ENCODE peak calls at places on chromosome 17, in four cellular contexts. W is RPMI7951, M is islet precursor cell, N is bronchial epithelial cell. Q is an unnamed sample.

GRCh38 chr17:21161498-21162393 is 35.0 kb downstream of the DHRS7B start:
- DNase-seq in W (no peak), M (no peak), N (no peak), Q (no peak)

GRCh38 chr17:36597866-36598777 is 3.3 kb upstream of the MRM1 start:
- DNase-seq in W (no peak), M (no peak), N (no peak), Q (no peak)

GRCh38 chr17:38685485-38685884 is 10.7 kb upstream of the EPOP start:
- DNase-seq in W (no peak), M (no peak), N (no peak), Q (no peak)

GRCh38 chr17:47720754-47721533 is 12.1 kb upstream of the TBX21 start:
- DNase-seq in W (peak), M (peak), N (peak), Q (no peak)

GRCh38 chr17:37299257-37299985 is 76.4 kb upstream of the C17orf78 start:
- DNase-seq in W (no peak), M (peak), N (peak), Q (no peak)

GRCh38 chr17:75242461-75243042 is 18.9 kb downstream of the GGA3 start:
- DNase-seq in W (no peak), M (peak), N (no peak), Q (no peak)

GRCh38 chr17:14396542-14396941 is 95.7 kb downstream of the HS3ST3B1 start:
- DNase-seq in W (peak), M (no peak), N (peak), Q (no peak)

GRCh38 chr17:42472709-42473521 is 14.2 kb downstream of the ATP6V0A1 start:
- DNase-seq in W (peak), M (no peak), N (peak), Q (no peak)

GRCh38 chr17:75475851-75476250 is 19.4 kb downstream of the TMEM94 start:
- DNase-seq in W (no peak), M (no peak), N (no peak), Q (no peak)

Q was measured in D721Med.